ENCODE peak calls at places on chromosomes 3 and 15, in nine cellular contexts. R, S, Y, O, G, W, H, B and Q are unnamed samples.

GRCh38 chr15:75348563-75349350 is 1.9 kb downstream of the NEIL1 start:
- DNase-seq in R (no peak), B (no peak), W (no peak), S (no peak), G (peak), Y (peak), O (no peak), H (no peak), Q (peak)

GRCh38 chr3:100756441-100756840 is 47.1 kb downstream of the TFG start:
- DNase-seq in H (no peak), B (no peak), Y (no peak), W (no peak), O (no peak), G (peak), S (no peak), R (no peak), Q (no peak)

GRCh38 chr3:32443471-32443870 is 51.8 kb downstream of the CMTM7 start:
- DNase-seq in H (no peak), W (no peak), G (no peak), B (no peak), R (no peak), Y (no peak), O (no peak), S (no peak), Q (no peak)

GRCh38 chr3:3110299-3110630 is at the start of gene IL5RA:
- DNase-seq in R (no peak), G (no peak), Y (no peak), B (no peak), W (no peak), S (no peak), O (no peak), H (no peak), Q (no peak)

GRCh38 chr3:149233323-149233722 is 11.7 kb upstream of the CP start:
- DNase-seq in H (no peak), Y (no peak), S (no peak), R (no peak), G (no peak), O (no peak), B (no peak), W (no peak), Q (no peak)

GRCh38 chr15:31047437-31047836 is 54.1 kb downstream of the TRPM1 start:
- DNase-seq in R (no peak), G (no peak), W (no peak), S (no peak), B (no peak), Y (no peak), O (no peak), H (no peak), Q (no peak)

GRCh38 chr3:59773970-59774369 is 724.1 kb upstream of the CFAP20DC start:
- DNase-seq in H (no peak), G (no peak), S (no peak), R (no peak), W (no peak), Y (no peak), B (no peak), O (no peak), Q (no peak)

GRCh38 chr15:83565553-83566159 is 88.3 kb upstream of the ADAMTSL3 start:
- DNase-seq in Y (no peak), W (peak), R (peak), S (no peak), H (no peak), B (no peak), O (no peak), G (no peak), Q (no peak)

GRCh38 chr3:70984756-70985155 is 598.8 kb downstream of the FOXP1 start:
- DNase-seq in W (no peak), H (no peak), R (no peak), G (no peak), B (no peak), O (no peak), S (no peak), Y (no peak), Q (no peak)

GRCh38 chr15:55990071-55990470 is 3.3 kb downstream of the NEDD4 start:
- DNase-seq in B (no peak), O (no peak), G (no peak), H (no peak), W (no peak), S (no peak), Y (no peak), R (no peak), Q (no peak)

GRCh38 chr3:149969110-149969944 is 1.4 kb downstream of the PFN2 start:
- DNase-seq in Y (no peak), B (peak), G (peak), R (no peak), O (peak), S (peak), H (peak), W (no peak), Q (no peak)

GRCh38 chr15:33194237-33194636 is 277 bp downstream of the FMN1 start:
- DNase-seq in Y (peak), R (no peak), H (no peak), S (no peak), W (no peak), B (no peak), G (no peak), O (no peak), Q (no peak)

GRCh38 chr3:172046268-172046915 is 7.0 kb downstream of the FNDC3B start:
- DNase-seq in B (no peak), R (no peak), H (no peak), Y (no peak), S (no peak), W (no peak), O (no peak), G (no peak), Q (no peak)

GRCh38 chr3:42906085-42906904 is at the start of gene ZNF662:
- DNase-seq in B (no peak), R (no peak), Y (peak), O (peak), H (no peak), G (peak), S (no peak), W (no peak), Q (peak)

GRCh38 chr3:160748787-160749186 is 7.2 kb upstream of the PPM1L start:
- DNase-seq in R (no peak), Y (no peak), H (no peak), O (no peak), G (no peak), W (no peak), S (no peak), B (no peak), Q (no peak)

GRCh38 chr3:141845407-141846049 is 30.9 kb upstream of the ATP1B3 start:
- DNase-seq in B (no peak), G (no peak), H (no peak), S (no peak), R (no peak), Y (no peak), O (no peak), W (peak), Q (no peak)

GRCh38 chr3:149967067-149967685 is 3.5 kb downstream of the PFN2 start:
- DNase-seq in H (no peak), R (no peak), G (no peak), W (peak), B (no peak), Y (no peak), O (no peak), S (no peak), Q (no peak)

GRCh38 chr3:111652492-111653180 is 57.5 kb upstream of the ZBED2 start:
- DNase-seq in O (no peak), B (no peak), W (no peak), H (no peak), Y (no peak), S (no peak), R (no peak), G (no peak), Q (no peak)

GRCh38 chr3:124780356-124780755 is 50.1 kb downstream of the UMPS start:
- DNase-seq in Y (no peak), B (peak), S (no peak), H (no peak), W (no peak), O (peak), R (no peak), G (peak), Q (no peak)

GRCh38 chr15:80489030-80489594 is 84.9 kb downstream of the ARNT2 start:
- DNase-seq in H (peak), R (no peak), G (no peak), O (no peak), W (no peak), B (no peak), S (peak), Y (no peak), Q (no peak)

GRCh38 chr15:79028411-79028964 is 62.1 kb downstream of the RASGRF1 start:
- DNase-seq in G (peak), B (peak), S (no peak), O (no peak), R (peak), W (peak), Y (peak), H (no peak), Q (no peak)

GRCh38 chr15:38667875-38668274 is 103.3 kb upstream of the RASGRP1 start:
- DNase-seq in O (no peak), Y (no peak), G (no peak), H (no peak), W (no peak), R (no peak), B (no peak), S (no peak), Q (no peak)

GRCh38 chr3:74789111-74789510 is 174.7 kb upstream of the CNTN3 start:
- DNase-seq in S (no peak), R (no peak), H (no peak), G (no peak), B (no peak), O (no peak), W (peak), Y (no peak), Q (no peak)

GRCh38 chr15:31468911-31469800 is 142.5 kb downstream of the KLF13 start:
- DNase-seq in G (no peak), R (no peak), W (no peak), S (no peak), H (no peak), Y (no peak), B (peak), O (no peak), Q (no peak)

GRCh38 chr3:20060924-20061323 is 20.7 kb downstream of the KAT2B start:
- DNase-seq in R (no peak), W (peak), G (no peak), H (no peak), Y (no peak), S (no peak), B (no peak), O (no peak), Q (no peak)

GRCh38 chr3:187758318-187758717 is 13.1 kb upstream of the BCL6 start:
- DNase-seq in H (no peak), R (no peak), Y (no peak), W (no peak), O (no peak), S (no peak), G (no peak), B (no peak), Q (no peak)

GRCh38 chr3:73100734-73101550 is 39.5 kb downstream of the EBLN2 start:
- DNase-seq in B (peak), H (peak), R (peak), Y (peak), S (peak), G (peak), O (peak), W (peak), Q (peak)

GRCh38 chr3:126539558-126540250 is 15.7 kb downstream of the CHST13 start:
- DNase-seq in Y (peak), H (no peak), W (no peak), R (no peak), O (peak), B (no peak), S (no peak), G (no peak), Q (no peak)

GRCh38 chr3:11635671-11636371 is 7.9 kb downstream of the VGLL4 start:
- DNase-seq in G (no peak), H (no peak), B (no peak), W (no peak), Y (no peak), S (no peak), O (no peak), R (no peak), Q (no peak)
- H3K4me3 ChIP-seq in G (no peak), H (no peak), B (no peak), W (no peak), Y (no peak), S (no peak), O (no peak), R (no peak), Q (no peak)

DNA sequence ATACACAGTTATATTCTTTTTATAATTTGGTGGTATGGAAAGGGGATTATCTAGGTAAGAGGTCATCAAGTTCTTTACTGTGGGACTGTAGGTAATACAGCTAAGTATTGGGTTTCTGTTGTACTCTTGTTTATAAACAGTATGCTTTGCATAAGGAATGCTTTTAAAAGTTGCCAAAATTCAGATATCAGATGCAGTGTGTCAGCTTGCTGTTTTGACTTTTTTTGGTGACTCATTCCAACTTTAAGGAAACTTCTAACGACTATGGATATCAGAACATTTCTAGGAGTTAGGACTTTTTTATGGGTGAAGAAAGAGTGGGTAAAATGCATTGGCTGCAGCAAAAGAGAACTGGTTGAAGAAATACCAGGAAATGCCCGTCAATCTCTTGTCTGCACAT is 2.8 kb downstream of the SCAANT1 start:
- DNase-seq in O (no peak), W (no peak), S (peak), B (no peak), H (no peak), R (no peak), Y (no peak), G (no peak), Q (no peak)
- H3K4me3 ChIP-seq in O (no peak), W (no peak), S (no peak), B (no peak), H (no peak), R (no peak), Y (no peak), G (no peak), Q (no peak)

GRCh38 chr3:65101450-65101849 is 413.6 kb upstream of the ADAMTS9 start:
- DNase-seq in B (no peak), H (no peak), G (no peak), Y (no peak), W (no peak), O (no peak), S (no peak), R (no peak), Q (no peak)

GRCh38 chr3:65093641-65094040 is 405.8 kb upstream of the ADAMTS9 start:
- DNase-seq in H (no peak), B (no peak), W (no peak), G (no peak), S (no peak), O (no peak), R (no peak), Y (no peak), Q (no peak)

GRCh38 chr3:65096110-65096509 is 408.3 kb upstream of the ADAMTS9 start:
- DNase-seq in Y (no peak), H (no peak), B (no peak), W (no peak), R (no peak), G (no peak), S (no peak), O (no peak), Q (no peak)

GRCh38 chr3:65098400-65098799 is 410.6 kb upstream of the ADAMTS9 start:
- DNase-seq in S (no peak), O (no peak), B (no peak), W (no peak), G (no peak), H (no peak), R (no peak), Y (no peak), Q (no peak)
- H3K4me3 ChIP-seq in S (no peak), O (no peak), B (no peak), W (no peak), G (no peak), H (no peak), R (no peak), Y (no peak), Q (no peak)

DNA sequence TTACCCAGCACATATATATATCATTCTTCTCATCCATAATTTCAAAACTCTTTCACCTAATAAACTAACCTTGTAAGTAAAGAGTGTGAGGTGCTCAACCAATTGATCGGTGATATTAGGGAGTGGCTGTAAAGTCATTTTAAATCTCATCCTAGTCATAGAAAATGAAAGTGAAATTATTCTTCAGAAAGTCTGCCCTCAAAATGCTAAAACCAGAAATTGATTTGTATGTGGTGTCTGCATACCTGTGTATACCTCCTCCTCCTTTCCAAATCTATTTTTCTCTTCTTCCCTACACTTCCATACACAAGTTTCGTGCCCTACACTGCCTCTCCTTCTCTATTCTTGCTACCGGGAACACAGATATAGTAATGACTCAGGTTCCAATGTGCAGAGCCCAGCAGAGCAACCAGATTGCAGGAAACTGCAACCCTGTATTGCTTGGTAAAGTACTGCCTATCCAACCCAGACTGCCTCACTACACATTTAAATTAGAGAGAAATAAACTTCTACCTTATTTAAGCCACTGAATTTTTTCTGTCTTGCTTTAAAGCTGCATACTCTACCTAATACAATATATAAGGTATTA is 7.4 kb upstream of the TBC1D5 start:
- DNase-seq in R (no peak), Y (no peak), O (no peak), B (no peak), W (no peak), H (no peak), S (no peak), G (no peak), Q (no peak)
- H3K4me3 ChIP-seq in R (no peak), Y (no peak), O (no peak), B (no peak), W (no peak), H (no peak), S (no peak), G (peak), Q (peak)

GRCh38 chr3:66469220-66469640 is 31.6 kb downstream of the LRIG1 start:
- DNase-seq in S (no peak), Y (no peak), O (no peak), W (no peak), B (no peak), R (no peak), H (no peak), G (no peak), Q (no peak)
- H3K4me3 ChIP-seq in S (no peak), Y (no peak), O (no peak), W (no peak), B (no peak), R (no peak), H (no peak), G (no peak), Q (no peak)

GRCh38 chr3:98617841-98618240 is 24.4 kb upstream of the CPOX start:
- DNase-seq in S (no peak), H (no peak), W (no peak), G (no peak), O (no peak), B (no peak), R (no peak), Y (no peak), Q (no peak)

GRCh38 chr3:98608029-98608428 is 14.6 kb upstream of the CPOX start:
- DNase-seq in G (no peak), O (no peak), B (no peak), Y (no peak), R (no peak), W (no peak), S (no peak), H (no peak), Q (no peak)

GRCh38 chr3:98613616-98614015 is 20.2 kb upstream of the CPOX start:
- DNase-seq in Y (no peak), R (no peak), B (no peak), W (no peak), G (peak), S (no peak), H (no peak), O (no peak), Q (no peak)

GRCh38 chr3:98612587-98612986 is 19.2 kb upstream of the CPOX start:
- DNase-seq in W (no peak), R (no peak), B (peak), G (peak), O (no peak), Y (peak), H (no peak), S (no peak), Q (peak)

DNA sequence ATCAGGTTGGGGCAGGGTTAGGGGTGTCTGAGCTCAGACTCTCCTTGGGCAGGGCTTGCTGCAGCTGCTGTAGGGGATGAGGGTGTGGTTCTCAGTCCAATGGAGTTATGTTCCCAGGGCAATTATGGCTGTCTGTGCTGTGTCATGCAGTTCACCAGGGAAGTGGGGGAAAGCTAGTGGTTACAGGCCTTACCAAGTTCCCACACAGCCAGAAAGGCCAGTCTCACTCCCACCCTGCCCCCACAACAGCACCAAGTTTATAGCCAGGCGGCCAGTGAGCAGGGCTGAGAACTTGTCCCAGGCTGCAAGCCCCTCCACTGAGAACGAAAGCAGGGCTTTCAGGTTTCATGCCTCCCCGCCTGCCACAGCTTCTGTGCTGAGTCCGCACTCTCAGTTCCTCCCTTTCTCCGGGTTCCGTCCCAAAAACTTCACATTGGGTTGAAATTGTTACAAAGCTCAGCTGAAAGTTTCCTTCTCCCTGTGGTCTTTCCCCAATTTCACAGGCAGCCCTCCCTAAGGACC is 19.6 kb upstream of the CPOX start:
- DNase-seq in S (no peak), H (no peak), R (no peak), Y (peak), O (no peak), W (no peak), G (peak), B (peak), Q (no peak)
- H3K4me3 ChIP-seq in S (no peak), H (no peak), R (no peak), Y (no peak), O (no peak), W (no peak), G (no peak), B (no peak), Q (no peak)

GRCh38 chr15:68994981-68995753 is 19.3 kb upstream of the NOX5 start:
- DNase-seq in S (no peak), R (no peak), W (no peak), H (no peak), G (no peak), Y (no peak), O (no peak), B (no peak), Q (no peak)
- H3K4me3 ChIP-seq in S (no peak), R (no peak), W (no peak), H (no peak), G (no peak), Y (no peak), O (no peak), B (no peak), Q (no peak)

DNA sequence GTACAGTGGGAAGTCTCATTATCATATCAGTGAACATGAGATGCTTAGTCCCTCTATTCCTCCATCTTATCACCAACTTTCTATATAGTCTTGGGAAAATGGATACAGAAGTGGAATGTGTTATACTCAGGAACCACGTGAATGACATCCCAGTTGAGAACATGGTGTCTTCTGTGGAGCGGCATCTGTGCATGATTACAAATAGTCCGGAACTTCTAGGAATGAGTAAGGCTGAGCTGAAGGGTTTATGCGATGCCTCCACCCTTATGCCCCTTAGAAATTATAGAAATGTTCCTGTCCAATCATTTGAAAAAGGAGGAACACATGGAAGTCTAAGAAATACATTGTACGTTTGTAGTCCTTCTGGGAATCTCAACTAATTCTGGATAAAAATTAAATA is 64.8 kb upstream of the TMEM108 start:
- DNase-seq in S (no peak), Y (no peak), H (no peak), G (no peak), R (no peak), O (no peak), W (no peak), B (no peak), Q (no peak)
- H3K4me3 ChIP-seq in S (no peak), Y (no peak), H (no peak), G (no peak), R (no peak), O (no peak), W (no peak), B (no peak), Q (no peak)

DNA sequence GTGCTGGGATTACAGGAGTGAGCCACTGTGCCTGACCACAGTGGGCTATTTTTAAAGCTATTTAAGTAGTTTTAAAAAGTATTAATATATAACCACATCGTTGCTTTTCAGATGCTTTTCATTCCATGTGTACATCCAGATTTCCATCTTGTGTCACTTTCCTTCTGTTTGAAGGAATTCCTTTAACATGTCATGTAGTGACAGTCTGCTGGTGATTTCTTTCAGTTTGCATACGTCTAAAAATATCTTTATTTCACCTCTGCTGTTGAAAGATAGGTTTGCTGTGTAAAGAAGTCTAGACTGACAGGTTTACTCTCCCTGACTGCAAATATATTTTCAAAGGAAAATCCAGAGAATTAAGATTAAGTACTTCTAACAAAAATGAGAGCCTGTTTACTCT is 12.2 kb downstream of the FAM240A start:
- DNase-seq in S (no peak), B (no peak), H (no peak), R (no peak), O (no peak), G (no peak), W (no peak), Y (no peak), Q (no peak)
- H3K4me3 ChIP-seq in S (no peak), B (no peak), H (no peak), R (no peak), O (no peak), G (no peak), W (no peak), Y (no peak), Q (no peak)